ENCODE peak calls at places on chromosomes 16 and 17, in five cellular contexts. M, G, L, B and X are unnamed samples.

GRCh38 chr16:51880776-51881175 is 666.2 kb downstream of the TOX3 start:
- DNase-seq in M (no peak), G (no peak), L (no peak), B (no peak), X (peak)

GRCh38 chr17:40564195-40564882 is 933 bp downstream of the CCR7 start:
- DNase-seq in M (no peak), G (peak), L (no peak), B (no peak), X (no peak)

GRCh38 chr17:73595068-73595865 is 49.0 kb downstream of the SDK2 start:
- DNase-seq in M (no peak), G (peak), L (peak), B (peak), X (peak)

GRCh38 chr17:77076046-77076882 is 64.5 kb upstream of the SEC14L1 start:
- DNase-seq in M (no peak), G (no peak), L (no peak), B (no peak), X (no peak)

GRCh38 chr16:64184156-64184555 is 937.7 kb downstream of the CDH11 start:
- DNase-seq in M (no peak), G (no peak), L (no peak), B (no peak), X (no peak)

GRCh38 chr17:18257268-18257681 is 1.3 kb downstream of the FLII start:
- DNase-seq in M (no peak), G (no peak), L (no peak), B (no peak), X (peak)

GRCh38 chr17:1162116-1162855 is 17.5 kb downstream of the ABR start:
- DNase-seq in M (no peak), G (no peak), L (no peak), B (no peak), X (no peak)

GRCh38 chr17:42669705-42670198 is 7.0 kb downstream of the PLEKHH3 start:
- DNase-seq in M (peak), G (no peak), L (no peak), B (no peak), X (no peak)

GRCh38 chr17:29760279-29760721 is 137.6 kb upstream of the CORO6 start:
- DNase-seq in M (no peak), G (no peak), L (peak), B (peak), X (peak)

GRCh38 chr17:50290074-50290702 is 15.9 kb downstream of the TMEM92 start:
- DNase-seq in M (peak), G (no peak), L (no peak), B (no peak), X (peak)

GRCh38 chr17:32525116-32525515 is 38.3 kb downstream of the CDK5R1 start:
- DNase-seq in M (no peak), G (no peak), L (peak), B (no peak), X (no peak)

GRCh38 chr16:10356870-10357842 is 28.7 kb upstream of the ATF7IP2 start:
- DNase-seq in M (no peak), G (no peak), L (no peak), B (no peak), X (no peak)

GRCh38 chr17:1412185-1413110 is 12.4 kb upstream of the YWHAE start:
- DNase-seq in M (no peak), G (peak), L (no peak), B (no peak), X (no peak)

GRCh38 chr16:57187508-57187854 is 1.4 kb downstream of the RSPRY1 start:
- DNase-seq in M (no peak), G (no peak), L (no peak), B (peak), X (no peak)

GRCh38 chr16:57297856-57298255 is 13.4 kb upstream of the PLLP start:
- DNase-seq in M (no peak), G (peak), L (no peak), B (peak), X (no peak)

GRCh38 chr16:50303041-50303604 is 36.8 kb downstream of the ADCY7 start:
- DNase-seq in M (peak), G (peak), L (no peak), B (no peak), X (no peak)

GRCh38 chr17:50507871-50508572 is at the start of gene MYCBPAP:
- DNase-seq in M (peak), G (peak), L (peak), B (peak), X (no peak)

GRCh38 chr17:44008205-44008909 is 3.9 kb downstream of the NAGS start:
- DNase-seq in M (no peak), G (no peak), L (no peak), B (peak), X (no peak)

GRCh38 chr17:44005865-44006580 is 1.6 kb downstream of the NAGS start:
- DNase-seq in M (no peak), G (peak), L (peak), B (peak), X (peak)

GRCh38 chr17:44007346-44008204 is 3.2 kb downstream of the NAGS start:
- DNase-seq in M (no peak), G (peak), L (no peak), B (peak), X (no peak)

GRCh38 chr17:44005527-44005864 is 1.1 kb downstream of the NAGS start:
- DNase-seq in M (no peak), G (no peak), L (no peak), B (no peak), X (no peak)

DNA sequence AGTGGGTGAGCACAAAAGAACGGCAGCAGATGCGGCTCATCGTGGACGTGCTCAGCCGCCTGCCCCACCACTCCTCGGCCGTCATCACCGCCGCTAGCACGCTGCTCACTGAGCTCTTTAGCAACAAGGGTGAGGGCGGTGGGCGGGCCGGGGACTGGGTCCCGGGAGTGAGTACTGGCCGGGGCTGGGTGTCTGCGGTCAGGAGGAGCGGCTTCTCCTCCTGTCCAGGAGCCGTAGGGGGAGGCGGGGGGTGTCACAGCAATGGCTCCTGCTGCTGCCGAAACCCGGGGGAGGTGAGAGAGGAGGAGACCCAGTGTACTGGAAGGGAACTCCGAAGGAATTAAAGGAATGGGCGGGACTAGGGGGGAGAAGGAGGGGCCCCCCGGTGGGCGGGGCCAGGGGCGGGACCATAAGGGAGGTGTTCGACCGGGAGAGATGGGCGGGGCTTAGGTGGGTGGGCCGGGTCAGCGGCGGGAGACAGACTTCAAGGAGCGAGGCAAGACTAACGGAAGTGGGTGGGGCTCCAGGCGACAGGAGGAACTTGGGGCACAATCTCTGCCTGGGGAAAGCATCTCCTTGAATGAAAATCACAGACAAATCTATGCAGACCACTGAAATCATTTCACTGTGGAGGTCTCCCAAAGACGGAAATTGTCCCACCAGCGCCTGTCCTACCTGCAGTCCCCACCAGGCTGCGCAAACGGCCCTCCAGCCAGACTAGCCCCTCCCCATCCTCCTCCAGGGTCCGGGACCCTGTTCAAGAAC is 2.3 kb downstream of the NAGS start:
- DNase-seq in M (peak), G (peak), L (peak), B (peak), X (peak)
- TF ChIP-seq CTCF in M (no peak), G (no peak), L (peak), B (peak), X (peak)

GRCh38 chr17:9120471-9120870 is 99.2 kb downstream of the NTN1 start:
- DNase-seq in M (no peak), G (no peak), L (no peak), B (no peak), X (no peak)

GRCh38 chr17:9110501-9110900 is 89.2 kb downstream of the NTN1 start:
- DNase-seq in M (no peak), G (no peak), L (no peak), B (no peak), X (no peak)

GRCh38 chr17:9116861-9117568 is 95.7 kb downstream of the NTN1 start:
- DNase-seq in M (no peak), G (no peak), L (no peak), B (no peak), X (no peak)

GRCh38 chr17:9116311-9116820 is 95.1 kb downstream of the NTN1 start:
- DNase-seq in M (no peak), G (no peak), L (no peak), B (no peak), X (no peak)

GRCh38 chr17:9115446-9116265 is 94.3 kb downstream of the NTN1 start:
- DNase-seq in M (no peak), G (no peak), L (peak), B (no peak), X (peak)
- TF ChIP-seq CTCF in M (no peak), G (no peak), L (peak), B (no peak), X (peak)

GRCh38 chr16:89952551-89952950 is 4.0 kb downstream of the DEF8 start:
- DNase-seq in M (no peak), G (no peak), L (no peak), B (no peak), X (no peak)
- TF ChIP-seq CTCF in M (no peak), G (no peak), L (no peak), B (no peak), X (no peak)

GRCh38 chr17:36152639-36153120 is 23.8 kb downstream of the TBC1D3B start:
- DNase-seq in M (no peak), G (no peak), L (no peak), B (no peak), X (no peak)
- TF ChIP-seq CTCF in M (no peak), G (no peak), L (peak), B (no peak), X (no peak)

GRCh38 chr16:88735121-88735520 is 28.8 kb downstream of the CTU2 start:
- DNase-seq in M (no peak), G (no peak), L (no peak), B (no peak), X (no peak)

GRCh38 chr16:88732961-88733294 is 26.6 kb downstream of the CTU2 start:
- DNase-seq in M (no peak), G (no peak), L (no peak), B (no peak), X (no peak)

GRCh38 chr16:88734361-88734728 is 28.0 kb downstream of the CTU2 start:
- DNase-seq in M (no peak), G (no peak), L (no peak), B (no peak), X (no peak)

GRCh38 chr16:88732172-88732960 is 26.1 kb downstream of the CTU2 start:
- DNase-seq in M (no peak), G (no peak), L (no peak), B (no peak), X (no peak)

DNA sequence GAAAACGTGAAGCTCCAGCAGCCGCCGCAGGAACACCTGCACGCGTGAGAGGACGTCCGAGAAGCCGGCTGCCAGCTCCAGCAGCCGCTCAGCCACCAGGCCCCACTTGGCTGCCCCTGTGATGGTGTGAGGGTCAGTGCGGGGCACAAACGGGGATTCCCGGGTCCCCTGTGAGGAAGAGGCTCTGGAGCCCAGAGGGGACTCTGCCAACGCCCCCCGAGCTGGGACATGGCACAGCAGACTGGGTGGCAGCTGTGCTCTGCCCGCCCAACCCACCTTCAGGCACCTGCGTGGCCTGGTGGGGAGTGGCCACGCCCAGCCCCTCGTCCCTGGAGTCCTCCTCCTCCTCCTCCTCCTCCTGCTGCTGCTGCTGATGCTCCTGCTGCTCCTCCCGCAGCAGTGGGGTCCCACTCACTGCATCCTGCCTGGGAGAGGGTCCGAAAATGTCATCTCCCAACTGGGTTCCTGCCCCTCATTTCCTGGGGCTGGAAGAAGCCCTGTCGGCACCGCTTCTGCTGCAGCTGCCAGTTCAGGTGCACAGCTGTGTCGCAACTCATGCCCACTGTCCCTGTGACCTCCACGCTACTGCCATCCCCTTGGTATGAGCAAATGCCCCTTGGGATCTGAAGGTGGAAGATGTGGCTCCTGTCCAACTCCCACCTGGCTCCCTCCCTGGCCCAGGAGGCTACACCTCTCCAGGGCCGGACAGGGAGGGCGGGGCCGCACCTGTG is 27.5 kb downstream of the CTU2 start:
- DNase-seq in M (no peak), G (no peak), L (no peak), B (no peak), X (no peak)
- TF ChIP-seq CTCF in M (no peak), G (no peak), L (no peak), B (no peak), X (no peak)

GRCh38 chr16:6331770-6332169 is 1000.9 kb upstream of the RBFOX1 start:
- DNase-seq in M (no peak), G (no peak), L (no peak), B (no peak), X (no peak)

DNA sequence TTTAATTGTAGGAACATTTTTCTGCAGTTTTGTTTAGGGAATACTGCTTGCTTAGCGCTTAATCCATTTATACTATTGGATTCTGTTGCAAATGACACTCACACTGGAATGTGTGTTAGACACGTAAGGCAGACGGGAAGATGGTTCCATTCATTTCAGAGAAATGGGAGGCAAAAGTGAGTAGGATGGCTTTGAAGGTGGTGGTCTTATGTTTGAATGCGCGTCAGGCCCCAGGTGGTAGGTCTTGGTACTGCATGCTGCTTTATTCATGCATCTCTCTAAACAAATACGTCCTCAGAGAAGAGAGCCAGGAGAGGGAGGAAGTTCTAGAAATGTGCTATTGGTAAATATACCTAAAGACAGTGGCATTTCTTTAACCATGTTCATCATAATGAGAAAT is 997.6 kb upstream of the RBFOX1 start:
- DNase-seq in M (no peak), G (no peak), L (peak), B (peak), X (no peak)
- TF ChIP-seq CTCF in M (no peak), G (no peak), L (peak), B (peak), X (peak)

GRCh38 chr17:16446338-16446983 is 31.1 kb downstream of the TRPV2 start:
- DNase-seq in M (no peak), G (no peak), L (no peak), B (no peak), X (no peak)
- TF ChIP-seq CTCF in M (no peak), G (no peak), L (no peak), B (peak), X (no peak)

GRCh38 chr16:3266873-3267537 is 10.6 kb upstream of the MEFV start:
- DNase-seq in M (no peak), G (no peak), L (peak), B (peak), X (no peak)
- TF ChIP-seq CTCF in M (no peak), G (peak), L (peak), B (peak), X (peak)

GRCh38 chr16:66660422-66661209 is 35.9 kb downstream of the CMTM4 start:
- DNase-seq in M (peak), G (peak), L (peak), B (no peak), X (peak)
- TF ChIP-seq CTCF in M (no peak), G (no peak), L (peak), B (no peak), X (peak)

DNA sequence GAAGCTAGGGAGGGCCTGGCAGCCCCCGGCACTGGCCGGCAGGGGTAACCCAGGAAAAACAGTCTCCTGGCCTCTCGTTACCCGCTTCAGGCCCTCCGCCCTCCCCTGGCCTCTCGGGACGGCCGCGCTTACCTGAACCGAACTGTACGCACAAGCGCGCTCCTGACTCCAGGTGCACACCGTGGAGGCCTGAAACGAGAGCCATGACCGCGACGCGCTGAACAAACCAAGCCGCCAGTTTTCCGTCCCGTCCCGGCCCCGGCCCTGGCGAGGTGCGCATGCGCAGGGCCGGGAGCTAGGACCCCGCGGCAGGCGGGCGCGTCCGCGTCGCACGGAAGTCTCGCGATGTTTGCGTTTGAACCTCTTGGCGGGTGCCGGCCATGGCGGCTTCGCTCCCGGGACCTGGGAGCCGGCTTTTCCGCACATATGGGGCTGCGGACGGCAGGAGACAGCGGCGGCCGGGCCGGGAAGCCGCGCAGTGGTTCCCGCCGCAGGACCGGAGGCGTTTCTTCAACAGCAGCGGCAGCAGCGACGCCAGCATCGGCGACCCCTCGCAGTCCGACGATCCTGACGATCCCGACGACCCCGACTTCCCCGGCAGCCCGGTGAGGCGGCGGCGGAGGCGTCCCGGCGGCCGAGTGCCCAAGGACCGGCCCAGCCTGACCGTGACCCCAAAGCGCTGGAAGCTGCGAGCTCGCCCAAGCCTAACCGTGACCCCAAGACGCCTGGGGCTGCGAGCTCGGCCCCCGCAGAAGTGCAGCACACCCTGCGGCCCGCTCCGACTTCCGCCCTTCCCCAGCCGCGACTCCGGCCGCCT is at the start of gene HASPIN:
- DNase-seq in M (peak), G (peak), L (peak), B (peak), X (peak)
- TF ChIP-seq CTCF in M (no peak), G (peak), L (peak), B (peak), X (peak)